ENCODE peak calls at places on chromosomes 13 and 19, in five cellular contexts. One of them, this sample, is unnamed.
A peak's percentile ranks its signal among the peaks of the same experiment; 100 is the strongest.

GRCh38 chr13:84655677-84656076 is 773.4 kb upstream of the SLITRK1 start:
- DNase-seq in CD8-positive, alpha-beta T cell: no peak
- DNase-seq in cardiac muscle cell: peak; percentile 31
- DNase-seq in gastrocnemius medialis: no peak
- DNase-seq in left cardiac atrium: no peak
- DNase-seq in this sample: no peak

GRCh38 chr13:98401936-98402335 is 175.0 kb downstream of the STK24 start:
- DNase-seq in cardiac muscle cell: no peak
- DNase-seq in CD8-positive, alpha-beta T cell: no peak
- DNase-seq in left cardiac atrium: no peak
- DNase-seq in gastrocnemius medialis: no peak
- DNase-seq in this sample: no peak

GRCh38 chr13:34931572-34931971 is 10.5 kb upstream of the NBEA start:
- DNase-seq in left cardiac atrium: no peak
- DNase-seq in CD8-positive, alpha-beta T cell: no peak
- DNase-seq in gastrocnemius medialis: no peak
- DNase-seq in cardiac muscle cell: peak; percentile 68
- DNase-seq in this sample: no peak

GRCh38 chr19:5691205-5691929 is 1.3 kb downstream of the RPL36 start:
- DNase-seq in cardiac muscle cell: peak; percentile 73
- DNase-seq in CD8-positive, alpha-beta T cell: peak; percentile 36
- DNase-seq in left cardiac atrium: peak; percentile 84
- DNase-seq in gastrocnemius medialis: no peak
- DNase-seq in this sample: peak; percentile 43

GRCh38 chr13:41306271-41307150 is 4.6 kb upstream of the NAA16 start:
- DNase-seq in cardiac muscle cell: peak; percentile 32
- DNase-seq in gastrocnemius medialis: no peak
- DNase-seq in CD8-positive, alpha-beta T cell: no peak
- DNase-seq in left cardiac atrium: no peak
- DNase-seq in this sample: no peak

GRCh38 chr13:25324100-25324499 is 22.7 kb downstream of the NUP58 start:
- DNase-seq in gastrocnemius medialis: no peak
- DNase-seq in left cardiac atrium: no peak
- DNase-seq in CD8-positive, alpha-beta T cell: no peak
- DNase-seq in cardiac muscle cell: no peak
- DNase-seq in this sample: no peak

GRCh38 chr13:52405767-52406494 is at the start of gene THSD1:
- DNase-seq in CD8-positive, alpha-beta T cell: peak; percentile 12
- DNase-seq in cardiac muscle cell: peak; percentile 52
- DNase-seq in gastrocnemius medialis: peak; percentile 16
- DNase-seq in left cardiac atrium: peak; percentile 86
- DNase-seq in this sample: peak; percentile 22

GRCh38 chr19:58356236-58356970 is 3.1 kb upstream of the A1BG start:
- DNase-seq in cardiac muscle cell: peak; percentile 65
- DNase-seq in CD8-positive, alpha-beta T cell: peak; percentile 47
- DNase-seq in gastrocnemius medialis: no peak
- DNase-seq in left cardiac atrium: no peak
- DNase-seq in this sample: peak; percentile 48

GRCh38 chr13:37364024-37364423 is 234.5 kb downstream of the POSTN start:
- DNase-seq in gastrocnemius medialis: no peak
- DNase-seq in CD8-positive, alpha-beta T cell: no peak
- DNase-seq in left cardiac atrium: no peak
- DNase-seq in cardiac muscle cell: peak; percentile 64
- DNase-seq in this sample: no peak

GRCh38 chr13:27621116-27621365 is 651 bp upstream of the POLR1D start:
- DNase-seq in CD8-positive, alpha-beta T cell: no peak
- DNase-seq in left cardiac atrium: no peak
- DNase-seq in gastrocnemius medialis: no peak
- DNase-seq in cardiac muscle cell: no peak
- DNase-seq in this sample: no peak

GRCh38 chr13:106867249-106867648 is 299.3 kb upstream of the ARGLU1 start:
- DNase-seq in gastrocnemius medialis: no peak
- DNase-seq in cardiac muscle cell: peak; percentile 11
- DNase-seq in left cardiac atrium: no peak
- DNase-seq in CD8-positive, alpha-beta T cell: no peak
- DNase-seq in this sample: no peak

GRCh38 chr13:25588336-25589060 is 216.7 kb downstream of the ATP8A2 start:
- DNase-seq in gastrocnemius medialis: no peak
- DNase-seq in cardiac muscle cell: no peak
- DNase-seq in left cardiac atrium: no peak
- DNase-seq in CD8-positive, alpha-beta T cell: no peak
- DNase-seq in this sample: no peak

GRCh38 chr19:6378036-6378435 is 2.3 kb upstream of the PSPN start:
- DNase-seq in gastrocnemius medialis: no peak
- DNase-seq in left cardiac atrium: no peak
- DNase-seq in cardiac muscle cell: peak; percentile 47
- DNase-seq in CD8-positive, alpha-beta T cell: no peak
- DNase-seq in this sample: no peak

GRCh38 chr13:92573467-92574057 is 653.0 kb upstream of the GPC6 start:
- DNase-seq in CD8-positive, alpha-beta T cell: no peak
- DNase-seq in left cardiac atrium: no peak
- DNase-seq in gastrocnemius medialis: no peak
- DNase-seq in cardiac muscle cell: peak; percentile 61
- DNase-seq in this sample: peak; percentile 0

GRCh38 chr19:1082165-1082927 is 12.8 kb downstream of the POLR2E start:
- DNase-seq in cardiac muscle cell: no peak
- DNase-seq in CD8-positive, alpha-beta T cell: peak; percentile 88
- DNase-seq in gastrocnemius medialis: peak; percentile 50
- DNase-seq in left cardiac atrium: peak; percentile 55
- DNase-seq in this sample: peak; percentile 73

GRCh38 chr19:35901854-35902661 is at the start of gene HCST:
- DNase-seq in gastrocnemius medialis: no peak
- DNase-seq in CD8-positive, alpha-beta T cell: peak; percentile 35
- DNase-seq in cardiac muscle cell: peak; percentile 12
- DNase-seq in left cardiac atrium: no peak
- DNase-seq in this sample: peak; percentile 38

GRCh38 chr13:98327326-98328314 is 150.6 kb upstream of the RNF113B start:
- DNase-seq in gastrocnemius medialis: no peak
- DNase-seq in cardiac muscle cell: peak; percentile 65
- DNase-seq in CD8-positive, alpha-beta T cell: no peak
- DNase-seq in left cardiac atrium: no peak
- DNase-seq in this sample: no peak

GRCh38 chr19:56103027-56103614 is 18.0 kb downstream of the ZNF787 start:
- DNase-seq in cardiac muscle cell: no peak
- DNase-seq in left cardiac atrium: no peak
- DNase-seq in gastrocnemius medialis: no peak
- DNase-seq in CD8-positive, alpha-beta T cell: no peak
- DNase-seq in this sample: no peak

GRCh38 chr13:77002590-77003190 is 10.8 kb downstream of the CLN5 start:
- DNase-seq in cardiac muscle cell: peak; percentile 61
- DNase-seq in gastrocnemius medialis: no peak
- DNase-seq in CD8-positive, alpha-beta T cell: no peak
- DNase-seq in left cardiac atrium: no peak
- DNase-seq in this sample: no peak

GRCh38 chr13:31172535-31172934 is 10.8 kb upstream of the HSPH1 start:
- DNase-seq in cardiac muscle cell: peak; percentile 95
- DNase-seq in left cardiac atrium: no peak
- DNase-seq in gastrocnemius medialis: no peak
- DNase-seq in CD8-positive, alpha-beta T cell: no peak
- DNase-seq in this sample: no peak

GRCh38 chr13:50871405-50871804 is 27.9 kb upstream of the DLEU7 start:
- DNase-seq in cardiac muscle cell: no peak
- DNase-seq in gastrocnemius medialis: no peak
- DNase-seq in CD8-positive, alpha-beta T cell: no peak
- DNase-seq in left cardiac atrium: no peak
- DNase-seq in this sample: no peak

GRCh38 chr13:109567315-109567714 is 219.1 kb downstream of the IRS2 start:
- DNase-seq in cardiac muscle cell: peak; percentile 11
- DNase-seq in gastrocnemius medialis: no peak
- DNase-seq in CD8-positive, alpha-beta T cell: no peak
- DNase-seq in left cardiac atrium: no peak
- DNase-seq in this sample: no peak

GRCh38 chr19:5342573-5343201 is 2.1 kb upstream of the PTPRS start:
- DNase-seq in gastrocnemius medialis: no peak
- DNase-seq in CD8-positive, alpha-beta T cell: no peak
- DNase-seq in left cardiac atrium: no peak
- DNase-seq in cardiac muscle cell: no peak
- DNase-seq in this sample: no peak

GRCh38 chr13:51148952-51149573 is 38.0 kb upstream of the C13orf42 start:
- DNase-seq in CD8-positive, alpha-beta T cell: no peak
- DNase-seq in cardiac muscle cell: peak; percentile 82
- DNase-seq in left cardiac atrium: peak; percentile 31
- DNase-seq in gastrocnemius medialis: no peak
- DNase-seq in this sample: no peak

GRCh38 chr19:39264306-39265290 is 3.6 kb upstream of the IFNL2 start:
- DNase-seq in gastrocnemius medialis: no peak
- DNase-seq in cardiac muscle cell: peak; percentile 29
- DNase-seq in left cardiac atrium: no peak
- DNase-seq in CD8-positive, alpha-beta T cell: no peak
- DNase-seq in this sample: no peak

GRCh38 chr19:14006085-14006765 is at the start of gene RFX1:
- DNase-seq in gastrocnemius medialis: peak; percentile 99
- DNase-seq in CD8-positive, alpha-beta T cell: peak; percentile 100
- DNase-seq in cardiac muscle cell: peak; percentile 100
- DNase-seq in left cardiac atrium: peak; percentile 100
- DNase-seq in this sample: peak; percentile 100

GRCh38 chr19:3075605-3076431 is 13.5 kb upstream of the TLE5 start:
- DNase-seq in cardiac muscle cell: peak; percentile 43
- DNase-seq in gastrocnemius medialis: no peak
- DNase-seq in left cardiac atrium: peak; percentile 68
- DNase-seq in CD8-positive, alpha-beta T cell: peak; percentile 85
- DNase-seq in this sample: peak; percentile 63

GRCh38 chr13:99377641-99378040 is 70.4 kb upstream of the GPR183 start:
- DNase-seq in left cardiac atrium: no peak
- DNase-seq in CD8-positive, alpha-beta T cell: peak; percentile 3
- DNase-seq in cardiac muscle cell: no peak
- DNase-seq in gastrocnemius medialis: no peak
- DNase-seq in this sample: no peak

GRCh38 chr19:34808566-34808965 is 35.6 kb upstream of the ZNF599 start:
- DNase-seq in CD8-positive, alpha-beta T cell: no peak
- DNase-seq in cardiac muscle cell: peak; percentile 73
- DNase-seq in gastrocnemius medialis: no peak
- DNase-seq in left cardiac atrium: no peak
- DNase-seq in this sample: no peak

GRCh38 chr19:48959341-48960239 is 4.9 kb downstream of the BAX start:
- DNase-seq in left cardiac atrium: no peak
- DNase-seq in gastrocnemius medialis: no peak
- DNase-seq in cardiac muscle cell: no peak
- DNase-seq in CD8-positive, alpha-beta T cell: no peak
- DNase-seq in this sample: peak; percentile 61

GRCh38 chr13:48977973-48978372 is 2.3 kb downstream of the FNDC3A start:
- DNase-seq in CD8-positive, alpha-beta T cell: no peak
- DNase-seq in gastrocnemius medialis: no peak
- DNase-seq in left cardiac atrium: no peak
- DNase-seq in cardiac muscle cell: no peak
- DNase-seq in this sample: no peak

GRCh38 chr19:40908981-40909380 is 26.9 kb upstream of the CYP2A7 start:
- DNase-seq in CD8-positive, alpha-beta T cell: no peak
- DNase-seq in gastrocnemius medialis: no peak
- DNase-seq in cardiac muscle cell: no peak
- DNase-seq in left cardiac atrium: no peak
- DNase-seq in this sample: peak; percentile 59

GRCh38 chr19:53883231-53883661 is 1.2 kb downstream of the PRKCG start:
- DNase-seq in cardiac muscle cell: no peak
- DNase-seq in CD8-positive, alpha-beta T cell: peak; percentile 67
- DNase-seq in gastrocnemius medialis: no peak
- DNase-seq in left cardiac atrium: no peak
- DNase-seq in this sample: no peak

GRCh38 chr19:4007836-4008539 is 452 bp downstream of the PIAS4 start:
- DNase-seq in cardiac muscle cell: peak; percentile 19
- DNase-seq in CD8-positive, alpha-beta T cell: peak; percentile 26
- DNase-seq in gastrocnemius medialis: no peak
- DNase-seq in left cardiac atrium: no peak
- DNase-seq in this sample: peak; percentile 26

GRCh38 chr19:38780443-38780842 is 7.1 kb upstream of the LGALS7 start:
- DNase-seq in cardiac muscle cell: no peak
- DNase-seq in CD8-positive, alpha-beta T cell: no peak
- DNase-seq in gastrocnemius medialis: no peak
- DNase-seq in left cardiac atrium: no peak
- DNase-seq in this sample: no peak

GRCh38 chr19:4278460-4278901 is 585 bp upstream of the SHD start:
- DNase-seq in CD8-positive, alpha-beta T cell: no peak
- DNase-seq in gastrocnemius medialis: no peak
- DNase-seq in left cardiac atrium: no peak
- DNase-seq in cardiac muscle cell: no peak
- DNase-seq in this sample: no peak

This sample was measured in CD4-positive, CD25-positive, alpha-beta regulatory T cell.